ENCODE peak calls at places on chromosomes 5 and 9, in six cellular contexts. W is A673; P is A549; R is CD8-positive, alpha-beta T cell; Y is mammary epithelial cell; A is GM23338. X is an unnamed sample.

GRCh38 chr5:153659337-153659736 is 168.9 kb downstream of the GRIA1 start:
- DNase-seq in P (no peak), R (no peak), W (no peak), Y (peak; percentile 42), A (no peak), X (no peak)

GRCh38 chr5:117107859-117108258 is 533.2 kb upstream of the SEMA6A start:
- DNase-seq in Y (no peak), W (no peak), A (no peak), P (no peak), R (no peak), X (no peak)

GRCh38 chr5:91022518-91022917 is 360.6 kb downstream of the ARRDC3 start:
- DNase-seq in Y (no peak), R (no peak), W (peak; percentile 12), A (no peak), P (no peak), X (no peak)

GRCh38 chr9:137305060-137305787 is 3.2 kb upstream of the NRARP start:
- DNase-seq in P (peak; percentile 70), Y (peak; percentile 39), R (peak; percentile 34), W (no peak), A (peak; percentile 78), X (no peak)

GRCh38 chr5:43396762-43397304 is 15.4 kb downstream of the CCL28 start:
- DNase-seq in R (peak; percentile 48), W (peak; percentile 46), A (peak; percentile 83), P (peak; percentile 17), Y (peak; percentile 60), X (no peak)

GRCh38 chr9:126159661-126160060 is 167.0 kb upstream of the MVB12B start:
- DNase-seq in A (no peak), W (no peak), Y (no peak), R (no peak), P (no peak), X (no peak)

GRCh38 chr9:129737479-129738269 is 15.2 kb downstream of the PTGES start:
- DNase-seq in A (peak; percentile 95), Y (peak; percentile 54), W (peak; percentile 90), R (peak; percentile 82), P (peak; percentile 79), X (peak; percentile 61)

GRCh38 chr5:115322729-115323128 is 26.3 kb upstream of the CCDC112 start:
- DNase-seq in R (no peak), W (no peak), Y (no peak), P (no peak), A (no peak), X (no peak)

GRCh38 chr5:141734501-141735231 is 52.6 kb upstream of the ARAP3 start:
- DNase-seq in Y (peak; percentile 66), W (peak; percentile 55), A (peak; percentile 93), R (no peak), P (peak; percentile 36), X (no peak)

GRCh38 chr5:1490360-1490759 is 33.4 kb downstream of the LPCAT1 start:
- DNase-seq in R (no peak), P (no peak), Y (no peak), W (no peak), A (no peak), X (no peak)

GRCh38 chr5:93721045-93721444 is 20.4 kb downstream of the POU5F2 start:
- DNase-seq in R (no peak), A (no peak), Y (no peak), P (no peak), W (no peak), X (no peak)

GRCh38 chr9:133738039-133738805 is at the start of gene SARDH:
- DNase-seq in R (peak; percentile 19), A (peak; percentile 83), P (no peak), W (peak; percentile 44), Y (no peak), X (peak; percentile 57)

GRCh38 chr9:811101-811531 is 30.4 kb upstream of the DMRT1 start:
- DNase-seq in P (peak; percentile 50), Y (peak; percentile 73), A (no peak), W (no peak), R (no peak), X (no peak)

GRCh38 chr9:114112778-114113585 is 13.9 kb upstream of the KIF12 start:
- DNase-seq in Y (peak; percentile 31), W (peak; percentile 23), R (no peak), P (peak; percentile 23), A (no peak), X (no peak)

GRCh38 chr5:163509288-163510040 is 4.0 kb downstream of the MAT2B start:
- DNase-seq in R (no peak), W (peak; percentile 12), Y (peak; percentile 93), A (peak; percentile 36), P (peak; percentile 55), X (no peak)

GRCh38 chr9:32550609-32551490 is 1.3 kb upstream of the SMIM27 start:
- DNase-seq in R (peak; percentile 93), Y (peak; percentile 77), W (peak; percentile 97), P (peak; percentile 93), A (peak; percentile 98), X (peak; percentile 89)

GRCh38 chr5:73858786-73859185 is 232.8 kb downstream of the ARHGEF28 start:
- DNase-seq in P (no peak), A (no peak), R (no peak), Y (no peak), W (no peak), X (no peak)

GRCh38 chr9:79763861-79764260 is 192.1 kb downstream of the TLE4 start:
- DNase-seq in A (no peak), P (no peak), R (no peak), Y (no peak), W (peak; percentile 6), X (no peak)

DNA sequence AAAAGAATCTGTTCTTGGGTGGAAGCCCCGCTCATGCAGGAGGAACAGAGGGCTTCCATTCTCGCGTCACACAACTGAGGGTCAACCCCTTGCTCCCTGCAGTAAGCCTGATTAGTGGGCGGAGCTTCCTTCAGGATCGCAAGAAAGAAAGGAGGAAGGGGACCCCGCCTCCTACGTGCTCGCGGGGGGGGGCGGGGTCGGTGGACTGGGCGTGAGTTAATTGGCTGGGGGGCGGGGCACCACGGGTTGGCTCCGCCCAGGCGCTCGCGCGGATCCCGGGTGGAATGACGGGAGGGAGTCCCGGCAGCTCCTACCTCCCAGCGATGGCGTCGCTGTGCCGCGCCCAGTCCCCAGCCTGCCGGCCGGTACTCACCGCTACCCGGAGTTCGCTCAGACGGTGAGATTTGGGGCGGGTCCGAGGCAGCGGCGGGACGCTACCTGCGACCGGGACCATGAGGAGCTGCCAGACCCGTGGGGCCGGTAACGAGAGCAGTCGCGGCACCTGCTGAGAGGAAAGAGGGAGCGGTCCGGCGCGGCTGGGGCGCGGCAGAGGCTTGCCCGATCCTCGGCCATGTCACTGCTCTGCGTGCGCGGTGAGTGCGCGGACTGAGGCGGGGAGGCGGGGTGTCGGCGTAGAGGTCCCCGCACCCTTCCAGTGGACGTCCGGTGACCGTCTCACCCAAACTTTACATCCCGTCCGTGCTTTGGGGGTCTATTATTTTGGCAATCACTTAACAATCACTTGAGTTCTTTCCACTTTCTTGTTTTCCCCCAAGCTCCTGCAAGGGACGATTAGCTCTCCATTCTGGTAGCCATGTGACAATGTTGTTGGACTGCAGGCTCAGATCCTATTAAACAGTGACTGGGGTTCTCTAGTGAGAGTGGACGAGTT is at the start of gene UNC13B:
- DNase-seq in W (peak; percentile 97), A (peak; percentile 99), R (peak; percentile 66), Y (peak; percentile 91), P (peak; percentile 94), X (peak; percentile 89)
- TF ChIP-seq CTCF in W (peak; percentile 44), A (peak; percentile 17), R (no peak), Y (no peak), P (peak; percentile 13), X (no peak)

DNA sequence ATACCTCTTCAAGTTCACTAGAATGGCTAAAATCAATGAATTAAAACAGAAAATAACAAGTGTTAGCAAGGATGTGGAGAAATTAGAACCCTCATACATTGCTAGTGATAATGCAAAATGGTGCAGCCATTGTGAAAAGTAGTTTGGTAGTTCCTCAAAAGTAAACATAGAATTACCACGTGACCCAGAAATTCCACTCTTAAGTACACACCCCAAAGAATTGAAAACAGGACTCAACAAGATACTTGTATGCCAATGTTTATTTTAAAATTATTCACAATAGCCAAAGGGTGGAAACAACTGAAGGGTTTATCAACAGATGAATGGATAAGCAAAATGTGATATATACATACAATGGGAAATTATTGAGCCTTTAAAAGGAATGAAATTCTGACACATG is 70.3 kb downstream of the BARX1 start:
- DNase-seq in R (no peak), P (no peak), Y (no peak), A (no peak), W (no peak), X (no peak)
- TF ChIP-seq CTCF in R (no peak), P (no peak), Y (no peak), A (no peak), W (no peak), X (no peak)

DNA sequence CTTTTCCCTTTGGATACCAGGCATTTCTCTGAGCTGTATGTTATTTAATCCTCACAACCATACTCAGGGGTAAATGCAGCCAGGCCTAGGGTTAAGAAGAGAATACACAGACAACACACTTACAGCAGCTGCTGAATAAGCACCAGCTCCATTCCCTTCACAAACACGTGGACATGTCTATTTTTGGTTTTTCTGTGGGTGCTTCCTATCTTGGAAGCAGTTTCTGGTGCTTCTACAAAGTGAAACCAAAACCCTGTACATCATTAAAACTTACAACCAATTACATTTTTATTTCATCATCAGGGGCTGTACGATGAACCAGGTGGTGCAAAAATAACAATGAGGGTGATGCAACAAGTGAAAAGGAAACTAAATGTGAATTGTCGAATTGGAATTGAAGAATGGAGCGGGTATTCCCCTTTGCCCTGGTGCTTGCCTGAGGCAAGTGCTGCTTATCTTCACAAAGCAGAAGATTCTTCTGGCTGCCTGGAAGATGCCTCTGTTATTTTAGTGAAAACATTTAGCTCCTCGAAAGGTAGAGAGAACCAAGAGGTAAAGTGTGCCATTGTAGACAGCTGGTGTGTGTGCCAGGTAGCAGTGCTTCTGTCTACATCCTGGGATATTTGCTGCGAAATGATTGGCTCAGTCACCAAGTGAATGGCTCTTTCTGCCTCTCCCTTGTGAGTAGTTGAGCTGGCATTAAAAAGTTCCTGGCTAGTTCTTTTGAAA is 18.6 kb upstream of the IFNB1 start:
- DNase-seq in P (no peak), W (no peak), A (no peak), R (no peak), Y (peak; percentile 82), X (no peak)
- TF ChIP-seq CTCF in P (no peak), W (no peak), A (no peak), R (no peak), Y (no peak), X (no peak)

GRCh38 chr5:140012443-140012842 is 30.7 kb downstream of the NRG2 start:
- DNase-seq in R (no peak), A (no peak), W (no peak), Y (no peak), P (no peak), X (no peak)

GRCh38 chr5:140015706-140016105 is 27.4 kb downstream of the NRG2 start:
- DNase-seq in R (no peak), Y (peak; percentile 5), P (no peak), W (no peak), A (no peak), X (no peak)

GRCh38 chr5:140014751-140015150 is 28.3 kb downstream of the NRG2 start:
- DNase-seq in A (no peak), R (no peak), P (no peak), W (no peak), Y (no peak), X (no peak)

GRCh38 chr5:140011297-140011802 is 31.7 kb downstream of the NRG2 start:
- DNase-seq in P (peak; percentile 28), W (no peak), R (no peak), A (no peak), Y (peak; percentile 51), X (no peak)

DNA sequence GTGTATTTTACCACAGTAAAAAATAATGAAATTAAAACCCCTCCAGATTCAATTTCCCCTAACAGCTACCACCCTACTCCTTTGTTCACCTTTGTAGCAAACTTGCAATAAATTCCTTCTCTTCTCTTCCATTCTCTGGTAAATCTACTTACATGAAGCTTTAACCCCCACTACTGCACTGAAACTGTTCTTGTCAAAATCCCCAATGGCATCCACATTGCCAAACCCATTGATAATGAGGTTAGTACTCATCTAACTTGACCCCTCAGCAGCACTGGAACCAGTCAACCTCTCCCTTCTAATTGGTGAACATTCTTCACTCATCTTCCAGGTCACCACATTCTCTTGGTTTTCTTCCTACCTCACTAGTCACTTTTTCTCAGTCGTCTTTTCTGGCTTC is 29.6 kb downstream of the NRG2 start:
- DNase-seq in W (no peak), R (no peak), Y (no peak), A (no peak), P (no peak), X (no peak)
- TF ChIP-seq CTCF in W (no peak), R (no peak), Y (no peak), A (no peak), P (no peak), X (no peak)

X was measured in D721Med.